ENCODE peak calls at places on chromosomes 1 and 21, in ten cellular contexts. One of them, this sample, is unnamed.

GRCh38 chr21:38505654-38506523 is 7.6 kb upstream of the ERG start:
- DNase-seq in NCI-H1105: peak
- DNase-seq in NCI-H2171 treated with DMSO at 0.1 percent for 48 hours: peak
- DNase-seq in body of pancreas: peak
- DNase-seq in activated naive CD4-positive, alpha-beta T cell: no peak
- DNase-seq in non-pigmented ciliary epithelial cell: peak
- DNase-seq in DMS79 treated with DMSO at 0.1 percent for 48 hours: peak
- DNase-seq in endothelial cell of umbilical vein: peak
- DNase-seq in tibial nerve: peak
- DNase-seq in T-helper 2 cell: no peak
- DNase-seq in this sample: peak

GRCh38 chr1:25026757-25027450 is 96.8 kb upstream of the RUNX3 start:
- DNase-seq in activated naive CD4-positive, alpha-beta T cell: no peak
- DNase-seq in NCI-H1105: no peak
- DNase-seq in tibial nerve: no peak
- DNase-seq in T-helper 2 cell: no peak
- DNase-seq in DMS79 treated with DMSO at 0.1 percent for 48 hours: no peak
- DNase-seq in body of pancreas: no peak
- DNase-seq in non-pigmented ciliary epithelial cell: no peak
- DNase-seq in NCI-H2171 treated with DMSO at 0.1 percent for 48 hours: no peak
- DNase-seq in endothelial cell of umbilical vein: no peak
- DNase-seq in this sample: no peak

GRCh38 chr1:156525856-156526479 is 25.4 kb upstream of the MEF2D start:
- DNase-seq in tibial nerve: no peak
- DNase-seq in activated naive CD4-positive, alpha-beta T cell: no peak
- DNase-seq in endothelial cell of umbilical vein: no peak
- DNase-seq in body of pancreas: no peak
- DNase-seq in NCI-H1105: no peak
- DNase-seq in DMS79 treated with DMSO at 0.1 percent for 48 hours: no peak
- DNase-seq in T-helper 2 cell: no peak
- DNase-seq in NCI-H2171 treated with DMSO at 0.1 percent for 48 hours: no peak
- DNase-seq in non-pigmented ciliary epithelial cell: no peak
- DNase-seq in this sample: no peak

GRCh38 chr1:215539803-215540575 is 27.1 kb upstream of the KCTD3 start:
- DNase-seq in DMS79 treated with DMSO at 0.1 percent for 48 hours: peak
- DNase-seq in T-helper 2 cell: no peak
- DNase-seq in tibial nerve: peak
- DNase-seq in NCI-H2171 treated with DMSO at 0.1 percent for 48 hours: peak
- DNase-seq in body of pancreas: no peak
- DNase-seq in NCI-H1105: peak
- DNase-seq in activated naive CD4-positive, alpha-beta T cell: no peak
- DNase-seq in endothelial cell of umbilical vein: peak
- DNase-seq in non-pigmented ciliary epithelial cell: no peak
- DNase-seq in this sample: peak

GRCh38 chr1:214124281-214124805 is 136.6 kb downstream of the PROX1 start:
- DNase-seq in body of pancreas: no peak
- DNase-seq in DMS79 treated with DMSO at 0.1 percent for 48 hours: no peak
- DNase-seq in tibial nerve: no peak
- DNase-seq in NCI-H1105: no peak
- DNase-seq in NCI-H2171 treated with DMSO at 0.1 percent for 48 hours: no peak
- DNase-seq in activated naive CD4-positive, alpha-beta T cell: no peak
- DNase-seq in non-pigmented ciliary epithelial cell: no peak
- DNase-seq in T-helper 2 cell: no peak
- DNase-seq in endothelial cell of umbilical vein: peak
- DNase-seq in this sample: no peak

GRCh38 chr1:21262282-21263051 is 27.8 kb downstream of the ECE1 start:
- DNase-seq in body of pancreas: peak
- DNase-seq in DMS79 treated with DMSO at 0.1 percent for 48 hours: peak
- DNase-seq in endothelial cell of umbilical vein: peak
- DNase-seq in non-pigmented ciliary epithelial cell: peak
- DNase-seq in T-helper 2 cell: no peak
- DNase-seq in activated naive CD4-positive, alpha-beta T cell: no peak
- DNase-seq in NCI-H2171 treated with DMSO at 0.1 percent for 48 hours: no peak
- DNase-seq in tibial nerve: peak
- DNase-seq in NCI-H1105: no peak
- DNase-seq in this sample: peak

GRCh38 chr1:246760426-246761347 is 36.5 kb downstream of the SCCPDH start:
- DNase-seq in non-pigmented ciliary epithelial cell: no peak
- DNase-seq in DMS79 treated with DMSO at 0.1 percent for 48 hours: no peak
- DNase-seq in tibial nerve: no peak
- DNase-seq in body of pancreas: no peak
- DNase-seq in NCI-H2171 treated with DMSO at 0.1 percent for 48 hours: peak
- DNase-seq in T-helper 2 cell: no peak
- DNase-seq in NCI-H1105: no peak
- DNase-seq in activated naive CD4-positive, alpha-beta T cell: no peak
- DNase-seq in endothelial cell of umbilical vein: no peak
- DNase-seq in this sample: no peak

GRCh38 chr1:1173793-1174415 is at the start of gene TTLL10:
- DNase-seq in non-pigmented ciliary epithelial cell: no peak
- DNase-seq in DMS79 treated with DMSO at 0.1 percent for 48 hours: peak
- DNase-seq in NCI-H1105: no peak
- DNase-seq in endothelial cell of umbilical vein: no peak
- DNase-seq in tibial nerve: no peak
- DNase-seq in body of pancreas: peak
- DNase-seq in NCI-H2171 treated with DMSO at 0.1 percent for 48 hours: no peak
- DNase-seq in activated naive CD4-positive, alpha-beta T cell: no peak
- DNase-seq in T-helper 2 cell: no peak
- DNase-seq in this sample: peak

GRCh38 chr1:14103878-14104430 is 404.0 kb downstream of the PRDM2 start:
- DNase-seq in NCI-H1105: no peak
- DNase-seq in non-pigmented ciliary epithelial cell: no peak
- DNase-seq in body of pancreas: no peak
- DNase-seq in NCI-H2171 treated with DMSO at 0.1 percent for 48 hours: no peak
- DNase-seq in activated naive CD4-positive, alpha-beta T cell: no peak
- DNase-seq in T-helper 2 cell: no peak
- DNase-seq in endothelial cell of umbilical vein: no peak
- DNase-seq in DMS79 treated with DMSO at 0.1 percent for 48 hours: peak
- DNase-seq in tibial nerve: no peak
- DNase-seq in this sample: no peak

GRCh38 chr1:53326598-53327182 is 1.2 kb downstream of the LRP8 start:
- DNase-seq in T-helper 2 cell: no peak
- DNase-seq in endothelial cell of umbilical vein: peak
- DNase-seq in NCI-H2171 treated with DMSO at 0.1 percent for 48 hours: peak
- DNase-seq in non-pigmented ciliary epithelial cell: no peak
- DNase-seq in NCI-H1105: peak
- DNase-seq in body of pancreas: peak
- DNase-seq in tibial nerve: no peak
- DNase-seq in DMS79 treated with DMSO at 0.1 percent for 48 hours: peak
- DNase-seq in activated naive CD4-positive, alpha-beta T cell: no peak
- DNase-seq in this sample: peak

GRCh38 chr1:218494449-218494852 is 149.3 kb downstream of the TGFB2 start:
- DNase-seq in body of pancreas: no peak
- DNase-seq in tibial nerve: no peak
- DNase-seq in NCI-H1105: peak
- DNase-seq in DMS79 treated with DMSO at 0.1 percent for 48 hours: no peak
- DNase-seq in T-helper 2 cell: no peak
- DNase-seq in non-pigmented ciliary epithelial cell: no peak
- DNase-seq in endothelial cell of umbilical vein: no peak
- DNase-seq in activated naive CD4-positive, alpha-beta T cell: no peak
- DNase-seq in NCI-H2171 treated with DMSO at 0.1 percent for 48 hours: no peak
- DNase-seq in this sample: peak

GRCh38 chr1:244801246-244801645 is 34.2 kb upstream of the COX20 start:
- DNase-seq in T-helper 2 cell: no peak
- DNase-seq in tibial nerve: no peak
- DNase-seq in DMS79 treated with DMSO at 0.1 percent for 48 hours: no peak
- DNase-seq in activated naive CD4-positive, alpha-beta T cell: peak
- DNase-seq in non-pigmented ciliary epithelial cell: no peak
- DNase-seq in endothelial cell of umbilical vein: peak
- DNase-seq in NCI-H1105: no peak
- DNase-seq in NCI-H2171 treated with DMSO at 0.1 percent for 48 hours: no peak
- DNase-seq in body of pancreas: peak
- DNase-seq in this sample: peak

GRCh38 chr1:214658785-214659184 is 55.8 kb downstream of the CENPF start:
- DNase-seq in NCI-H1105: peak
- DNase-seq in endothelial cell of umbilical vein: peak
- DNase-seq in NCI-H2171 treated with DMSO at 0.1 percent for 48 hours: no peak
- DNase-seq in tibial nerve: peak
- DNase-seq in DMS79 treated with DMSO at 0.1 percent for 48 hours: no peak
- DNase-seq in body of pancreas: no peak
- DNase-seq in non-pigmented ciliary epithelial cell: no peak
- DNase-seq in T-helper 2 cell: no peak
- DNase-seq in activated naive CD4-positive, alpha-beta T cell: no peak
- DNase-seq in this sample: peak

GRCh38 chr1:226629210-226629895 is 80.8 kb downstream of the STUM start:
- DNase-seq in DMS79 treated with DMSO at 0.1 percent for 48 hours: no peak
- DNase-seq in tibial nerve: no peak
- DNase-seq in body of pancreas: no peak
- DNase-seq in T-helper 2 cell: no peak
- DNase-seq in NCI-H2171 treated with DMSO at 0.1 percent for 48 hours: no peak
- DNase-seq in endothelial cell of umbilical vein: no peak
- DNase-seq in non-pigmented ciliary epithelial cell: no peak
- DNase-seq in NCI-H1105: no peak
- DNase-seq in activated naive CD4-positive, alpha-beta T cell: no peak
- DNase-seq in this sample: no peak

GRCh38 chr1:41498391-41498790 is 13.9 kb upstream of the EDN2 start:
- DNase-seq in body of pancreas: no peak
- DNase-seq in activated naive CD4-positive, alpha-beta T cell: no peak
- DNase-seq in NCI-H1105: no peak
- DNase-seq in tibial nerve: no peak
- DNase-seq in non-pigmented ciliary epithelial cell: no peak
- DNase-seq in DMS79 treated with DMSO at 0.1 percent for 48 hours: no peak
- DNase-seq in endothelial cell of umbilical vein: no peak
- DNase-seq in T-helper 2 cell: no peak
- DNase-seq in NCI-H2171 treated with DMSO at 0.1 percent for 48 hours: no peak
- DNase-seq in this sample: peak

GRCh38 chr1:209809601-209810000 is 3.7 kb upstream of the IRF6 start:
- DNase-seq in non-pigmented ciliary epithelial cell: no peak
- DNase-seq in endothelial cell of umbilical vein: no peak
- DNase-seq in tibial nerve: no peak
- DNase-seq in DMS79 treated with DMSO at 0.1 percent for 48 hours: no peak
- DNase-seq in NCI-H1105: no peak
- DNase-seq in T-helper 2 cell: no peak
- DNase-seq in body of pancreas: no peak
- DNase-seq in NCI-H2171 treated with DMSO at 0.1 percent for 48 hours: no peak
- DNase-seq in activated naive CD4-positive, alpha-beta T cell: no peak
- DNase-seq in this sample: no peak

GRCh38 chr1:62841587-62842169 is 57.7 kb downstream of the ATG4C start:
- DNase-seq in endothelial cell of umbilical vein: peak
- DNase-seq in NCI-H2171 treated with DMSO at 0.1 percent for 48 hours: peak
- DNase-seq in T-helper 2 cell: no peak
- DNase-seq in body of pancreas: no peak
- DNase-seq in NCI-H1105: peak
- DNase-seq in tibial nerve: peak
- DNase-seq in non-pigmented ciliary epithelial cell: peak
- DNase-seq in DMS79 treated with DMSO at 0.1 percent for 48 hours: peak
- DNase-seq in activated naive CD4-positive, alpha-beta T cell: no peak
- DNase-seq in this sample: peak

GRCh38 chr1:36530261-36530660 is 47.5 kb upstream of the CSF3R start:
- DNase-seq in NCI-H2171 treated with DMSO at 0.1 percent for 48 hours: no peak
- DNase-seq in body of pancreas: no peak
- DNase-seq in tibial nerve: no peak
- DNase-seq in T-helper 2 cell: no peak
- DNase-seq in activated naive CD4-positive, alpha-beta T cell: no peak
- DNase-seq in endothelial cell of umbilical vein: no peak
- DNase-seq in DMS79 treated with DMSO at 0.1 percent for 48 hours: no peak
- DNase-seq in non-pigmented ciliary epithelial cell: no peak
- DNase-seq in NCI-H1105: no peak
- DNase-seq in this sample: no peak

GRCh38 chr1:59687081-59687480 is 127.7 kb upstream of the HOOK1 start:
- DNase-seq in activated naive CD4-positive, alpha-beta T cell: no peak
- DNase-seq in non-pigmented ciliary epithelial cell: no peak
- DNase-seq in tibial nerve: no peak
- DNase-seq in DMS79 treated with DMSO at 0.1 percent for 48 hours: no peak
- DNase-seq in T-helper 2 cell: no peak
- DNase-seq in NCI-H1105: no peak
- DNase-seq in endothelial cell of umbilical vein: no peak
- DNase-seq in NCI-H2171 treated with DMSO at 0.1 percent for 48 hours: peak
- DNase-seq in body of pancreas: no peak
- DNase-seq in this sample: no peak

GRCh38 chr1:235018720-235019444 is 109.8 kb downstream of the TOMM20 start:
- DNase-seq in T-helper 2 cell: no peak
- DNase-seq in endothelial cell of umbilical vein: no peak
- DNase-seq in NCI-H2171 treated with DMSO at 0.1 percent for 48 hours: no peak
- DNase-seq in NCI-H1105: no peak
- DNase-seq in activated naive CD4-positive, alpha-beta T cell: no peak
- DNase-seq in DMS79 treated with DMSO at 0.1 percent for 48 hours: no peak
- DNase-seq in non-pigmented ciliary epithelial cell: no peak
- DNase-seq in body of pancreas: no peak
- DNase-seq in tibial nerve: no peak
- DNase-seq in this sample: no peak

GRCh38 chr1:8448906-8449661 is 131.2 kb downstream of the SLC45A1 start:
- DNase-seq in tibial nerve: no peak
- DNase-seq in NCI-H2171 treated with DMSO at 0.1 percent for 48 hours: no peak
- DNase-seq in body of pancreas: no peak
- DNase-seq in endothelial cell of umbilical vein: no peak
- DNase-seq in activated naive CD4-positive, alpha-beta T cell: no peak
- DNase-seq in non-pigmented ciliary epithelial cell: no peak
- DNase-seq in DMS79 treated with DMSO at 0.1 percent for 48 hours: no peak
- DNase-seq in T-helper 2 cell: no peak
- DNase-seq in NCI-H1105: no peak
- DNase-seq in this sample: peak